ENCODE peak calls at places on chromosomes 12 and 14, in seven cellular contexts. X, B, K, O, M, J and A are unnamed samples.

GRCh38 chr12:123671876-123672275 is 963 bp downstream of the TCTN2 start:
- DNase-seq in X (no peak), B (no peak), O (no peak), K (no peak), M (no peak), J (no peak), A (no peak)

GRCh38 chr12:106517314-106517713 is 65.5 kb upstream of the RFX4 start:
- DNase-seq in M (no peak), O (no peak), X (no peak), K (no peak), J (no peak), B (no peak), A (no peak)

GRCh38 chr14:104731249-104731924 is 7.4 kb downstream of the ADSS1 start:
- DNase-seq in B (peak; percentile 25), M (no peak), O (no peak), K (no peak), J (no peak), X (no peak), A (no peak)

GRCh38 chr14:67319142-67319541 is 40.5 kb downstream of the ATP6V1D start:
- DNase-seq in J (no peak), B (no peak), X (no peak), O (no peak), K (no peak), M (peak; percentile 12), A (no peak)

GRCh38 chr12:21725731-21726130 is 48.8 kb downstream of the KCNJ8 start:
- DNase-seq in B (no peak), X (no peak), O (no peak), J (no peak), M (no peak), K (no peak), A (no peak)

GRCh38 chr12:52082026-52082667 is 2.6 kb downstream of the SMIM41 start:
- DNase-seq in K (no peak), J (peak; percentile 46), M (peak; percentile 39), B (no peak), O (peak; percentile 57), X (no peak), A (no peak)

GRCh38 chr14:36857842-36858445 is 196.3 kb downstream of the PAX9 start:
- DNase-seq in B (no peak), J (no peak), K (no peak), M (no peak), O (no peak), X (no peak), A (no peak)

GRCh38 chr12:40515041-40515825 is 177.0 kb upstream of the CNTN1 start:
- DNase-seq in B (no peak), M (peak; percentile 1), O (no peak), X (no peak), K (no peak), J (no peak), A (no peak)

GRCh38 chr14:39113685-39114072 is 444 bp upstream of the GEMIN2 start:
- DNase-seq in M (no peak), B (no peak), J (no peak), K (no peak), O (no peak), X (no peak), A (no peak)

GRCh38 chr14:55303646-55304277 is 32.5 kb downstream of the FBXO34 start:
- DNase-seq in B (peak; percentile 49), X (no peak), M (peak; percentile 37), K (no peak), J (no peak), O (no peak), A (no peak)

GRCh38 chr12:5003025-5003666 is 40.5 kb upstream of the KCNA5 start:
- DNase-seq in B (peak; percentile 63), J (peak; percentile 55), M (peak; percentile 61), K (peak; percentile 13), O (peak; percentile 74), X (peak; percentile 35), A (peak; percentile 36)

GRCh38 chr14:101767618-101768362 is 6.3 kb downstream of the PPP2R5C start:
- DNase-seq in X (no peak), M (no peak), K (no peak), O (peak; percentile 40), B (no peak), J (no peak), A (no peak)

GRCh38 chr12:48901278-48901677 is 24.0 kb downstream of the FKBP11 start:
- DNase-seq in X (no peak), J (no peak), O (no peak), B (no peak), K (no peak), M (no peak), A (no peak)

GRCh38 chr14:101127239-101127638 is 223.7 kb upstream of the RTL1 start:
- DNase-seq in B (no peak), J (peak; percentile 26), X (no peak), M (no peak), K (no peak), O (peak; percentile 39), A (no peak)

GRCh38 chr12:98446060-98446459 is 69.3 kb upstream of the TMPO start:
- DNase-seq in M (no peak), O (no peak), K (no peak), B (no peak), X (no peak), J (no peak), A (no peak)

GRCh38 chr14:70808023-70808401 is 1.3 kb downstream of the MAP3K9 start:
- DNase-seq in J (peak; percentile 54), K (peak; percentile 60), O (peak; percentile 80), M (no peak), X (no peak), B (peak; percentile 41), A (peak; percentile 26)

GRCh38 chr14:68047910-68048309 is 228.3 kb downstream of the RAD51B start:
- DNase-seq in B (no peak), J (no peak), K (no peak), X (no peak), M (peak; percentile 17), O (no peak), A (no peak)

GRCh38 chr12:72453079-72453478 is 180.9 kb downstream of the TRHDE start:
- DNase-seq in M (no peak), O (no peak), X (no peak), B (no peak), J (no peak), K (no peak), A (no peak)

GRCh38 chr12:132147423-132148367 is 3.4 kb downstream of the NOC4L start:
- DNase-seq in K (peak; percentile 4), B (no peak), M (no peak), X (no peak), J (no peak), O (peak; percentile 43), A (peak; percentile 12)

GRCh38 chr12:113844495-113845175 is 121.5 kb downstream of the RBM19 start:
- DNase-seq in O (no peak), J (no peak), K (no peak), B (no peak), X (no peak), M (no peak), A (no peak)

GRCh38 chr12:76866726-76867125 is 12.1 kb downstream of the CSRP2 start:
- DNase-seq in O (no peak), K (no peak), B (peak; percentile 85), X (no peak), M (no peak), J (no peak), A (no peak)

GRCh38 chr12:132288516-132289188 is 40.7 kb downstream of the GALNT9 start:
- DNase-seq in K (no peak), B (no peak), J (no peak), M (no peak), X (no peak), O (no peak), A (no peak)

GRCh38 chr12:3225796-3226180 is 148.6 kb downstream of the TSPAN9 start:
- DNase-seq in B (no peak), O (no peak), X (no peak), K (no peak), J (no peak), M (no peak), A (no peak)

GRCh38 chr12:82414926-82415325 is 56.6 kb downstream of the METTL25 start:
- DNase-seq in X (no peak), K (no peak), O (no peak), M (peak; percentile 5), B (no peak), J (no peak), A (no peak)

DNA sequence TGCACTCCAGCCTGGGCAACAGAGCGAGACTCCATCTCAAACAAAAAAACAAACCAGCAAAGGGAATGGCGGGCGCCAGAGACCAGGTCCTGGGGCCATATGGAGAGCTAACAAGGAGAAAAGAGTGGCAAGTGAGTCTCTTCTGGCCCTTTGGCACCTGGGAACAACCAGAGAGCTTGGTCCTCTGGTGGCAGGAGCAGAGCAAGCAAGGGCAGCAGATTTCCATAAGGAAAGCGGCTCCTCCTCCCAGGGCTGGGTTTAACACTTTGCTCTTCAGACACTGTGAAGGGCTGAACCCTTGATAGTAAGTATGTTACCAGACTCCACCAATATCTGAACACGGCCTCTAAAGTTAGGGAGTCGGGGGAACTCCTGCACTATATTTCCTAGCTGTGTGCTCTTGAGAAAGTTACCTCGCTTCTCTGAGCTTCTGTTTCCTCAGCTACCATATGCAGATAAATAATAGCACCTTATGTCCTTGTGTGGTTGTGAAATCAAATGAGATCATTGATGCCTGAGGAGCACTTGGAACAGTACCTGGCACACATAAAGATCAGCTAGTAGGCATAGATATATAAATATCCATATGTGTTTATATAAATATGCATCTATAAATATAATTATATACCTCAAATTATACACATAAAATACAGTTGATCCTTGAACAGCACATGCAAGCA is 33.4 kb upstream of the PLEKHG6 start:
- DNase-seq in M (no peak), J (no peak), X (no peak), K (no peak), O (peak; percentile 51), B (no peak), A (no peak)
- TF ChIP-seq CTCF in M (peak; percentile 11), J (no peak), X (no peak), K (no peak), O (no peak), B (no peak), A (no peak)

DNA sequence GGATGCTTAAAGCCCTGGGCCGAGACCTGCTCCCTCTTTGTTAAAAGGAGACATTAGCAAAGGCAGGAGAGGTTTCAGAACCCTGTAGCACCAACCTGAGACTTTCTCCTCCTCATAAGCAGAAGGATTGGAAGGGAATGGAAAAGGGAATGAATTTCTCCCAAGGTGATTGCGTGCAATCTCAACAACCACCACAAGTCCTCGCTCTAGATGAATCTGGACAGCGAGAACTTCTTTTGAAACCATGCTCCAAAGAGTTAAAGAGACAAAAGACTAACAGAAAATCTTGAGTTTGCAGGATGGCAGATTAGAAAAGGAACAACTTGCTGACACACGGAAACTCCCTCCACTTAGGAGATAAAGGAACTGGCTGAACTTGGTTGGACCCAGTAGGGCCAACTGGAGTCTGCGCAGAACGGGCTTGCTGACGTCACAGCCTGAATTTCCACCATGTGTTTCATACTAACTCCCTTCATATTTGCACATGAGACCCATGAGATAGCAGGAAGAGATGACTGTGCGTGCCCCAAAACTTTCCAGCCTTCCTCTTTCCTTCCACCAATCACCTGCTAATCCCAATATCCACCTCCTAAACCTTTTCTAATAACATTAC is 137.0 kb downstream of the PTPN11 start:
- DNase-seq in O (no peak), J (no peak), K (no peak), M (no peak), X (no peak), B (no peak), A (no peak)
- TF ChIP-seq CTCF in O (no peak), J (no peak), K (no peak), M (no peak), X (no peak), B (no peak), A (no peak)

GRCh38 chr14:64800000-64800399 is 79.7 kb downstream of the SPTB start:
- DNase-seq in K (no peak), X (no peak), O (no peak), M (peak; percentile 51), B (peak; percentile 7), J (peak; percentile 57), A (no peak)
- TF ChIP-seq CTCF in K (no peak), X (no peak), O (no peak), M (peak; percentile 58), B (peak; percentile 65), J (no peak), A (no peak)

GRCh38 chr12:108516511-108517275 is 1.6 kb downstream of the FICD start:
- DNase-seq in O (no peak), M (peak; percentile 8), B (peak; percentile 36), J (no peak), X (no peak), K (no peak), A (no peak)
- TF ChIP-seq CTCF in O (no peak), M (no peak), B (peak; percentile 43), J (no peak), X (no peak), K (no peak), A (no peak)